ENCODE peak calls at places on chromosome 10, in five cellular contexts. A, F, P, B and W are unnamed samples.

GRCh38 chr10:34742456-34742855 is 72.6 kb downstream of the PARD3 start:
- DNase-seq in F (no peak), A (no peak), B (no peak), P (no peak), W (no peak)

GRCh38 chr10:119274519-119275045 is 67.2 kb downstream of the GRK5 start:
- DNase-seq in B (no peak), A (no peak), F (no peak), P (no peak), W (no peak)

GRCh38 chr10:124116771-124117510 is 23.5 kb upstream of the CHST15 start:
- DNase-seq in F (no peak), P (no peak), A (no peak), B (no peak), W (no peak)

GRCh38 chr10:12971001-12971788 is 30.3 kb downstream of the CCDC3 start:
- DNase-seq in P (no peak), A (peak), B (no peak), F (no peak), W (no peak)

GRCh38 chr10:2938869-2939268 is 128.5 kb upstream of the PFKP start:
- DNase-seq in B (no peak), P (no peak), A (peak), F (no peak), W (no peak)

GRCh38 chr10:128047337-128047736 is 78.9 kb downstream of the MKI67 start:
- DNase-seq in A (peak), F (peak), B (no peak), P (peak), W (peak)

GRCh38 chr10:77926566-77927342 is at the start of gene DLG5:
- DNase-seq in F (no peak), A (peak), B (no peak), P (peak), W (peak)

GRCh38 chr10:124627851-124628675 is 116.1 kb downstream of the FAM53B start:
- DNase-seq in P (no peak), B (no peak), A (no peak), F (no peak), W (no peak)

GRCh38 chr10:75936841-75937240 is 505.4 kb downstream of the LRMDA start:
- DNase-seq in B (no peak), F (no peak), A (no peak), P (no peak), W (no peak)

GRCh38 chr10:117552156-117552620 is 9.6 kb downstream of the EMX2 start:
- DNase-seq in F (no peak), P (peak), A (no peak), B (no peak), W (peak)

GRCh38 chr10:100930368-100930767 is 17.6 kb downstream of the SLF2 start:
- DNase-seq in A (no peak), B (no peak), F (no peak), P (no peak), W (no peak)
- TF ChIP-seq CTCF in A (no peak), B (peak), F (no peak), P (no peak), W (no peak)

DNA sequence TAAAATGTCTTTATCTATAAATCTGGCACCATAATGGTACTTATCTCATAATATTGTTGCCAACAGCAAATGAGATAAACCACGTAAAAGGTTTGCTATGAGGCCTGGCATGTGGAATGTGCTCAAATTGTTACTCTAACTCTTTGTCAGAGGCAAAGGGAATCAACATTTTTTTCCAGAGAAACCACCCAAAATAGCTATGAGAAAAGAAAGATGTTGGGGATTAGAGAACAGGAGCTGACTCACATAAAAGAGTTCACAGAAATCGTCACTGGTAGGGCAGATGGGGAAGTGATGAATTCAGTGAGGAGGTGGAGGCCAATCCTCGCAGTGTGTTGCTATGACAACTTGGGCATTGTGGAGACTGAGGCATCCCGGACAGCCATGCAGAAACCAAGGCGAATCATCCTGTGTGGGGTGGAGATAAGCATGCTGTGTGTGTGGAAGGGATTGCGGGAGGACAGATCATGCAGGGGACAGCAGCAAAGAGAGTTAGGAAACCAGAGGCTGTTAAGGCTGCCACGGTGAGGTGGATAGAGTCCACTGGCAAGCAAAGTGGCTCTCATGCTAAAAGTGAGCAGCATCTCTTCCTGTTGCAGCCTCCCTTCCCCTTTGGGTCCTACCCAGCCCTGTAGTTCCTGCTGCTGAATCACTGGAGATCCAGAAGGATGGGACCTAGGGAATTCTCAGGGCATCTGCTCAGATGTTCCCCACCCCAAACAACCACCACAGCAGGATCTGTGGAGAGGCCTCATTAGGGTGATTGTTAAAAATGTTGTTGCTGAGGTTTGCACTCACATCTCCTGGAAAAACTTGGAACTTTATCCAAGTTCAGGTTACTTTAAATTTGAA is 103.9 kb downstream of the CUBN start:
- DNase-seq in A (peak), P (no peak), B (peak), F (peak), W (no peak)
- TF ChIP-seq CTCF in A (no peak), P (no peak), B (no peak), F (no peak), W (no peak)

DNA sequence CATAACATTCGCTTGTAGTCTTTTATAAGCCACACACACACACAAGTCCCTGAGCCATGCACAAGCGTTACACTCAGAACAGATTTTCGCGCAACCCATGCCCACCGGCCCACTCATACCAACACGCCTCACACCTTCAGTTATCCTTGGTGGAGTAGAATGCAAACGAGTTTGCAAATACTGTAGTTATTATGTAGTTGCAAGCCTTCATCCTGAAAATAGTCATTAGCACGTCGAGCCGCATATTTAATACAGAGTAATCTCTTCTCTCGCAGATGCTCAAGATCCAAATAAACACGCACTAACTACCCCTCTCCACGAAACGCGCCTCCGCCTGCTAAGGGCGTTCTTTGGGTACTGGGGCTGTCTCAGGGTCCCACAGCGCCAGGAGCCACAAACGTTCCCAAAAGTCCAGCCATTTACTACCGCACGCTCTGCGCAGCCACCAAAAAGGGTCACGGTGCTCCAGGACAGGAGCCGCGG is 1.8 kb downstream of the NKX2-3 start:
- DNase-seq in F (no peak), A (no peak), P (no peak), B (no peak), W (no peak)
- TF ChIP-seq CTCF in F (no peak), A (no peak), P (no peak), B (no peak), W (no peak)

GRCh38 chr10:21517134-21517982 is 8.1 kb downstream of the SKIDA1 start:
- DNase-seq in P (no peak), A (peak), F (no peak), B (no peak), W (peak)
- TF ChIP-seq CTCF in P (no peak), A (no peak), F (no peak), B (no peak), W (no peak)

GRCh38 chr10:87860156-87860795 is 3.1 kb downstream of the KLLN start:
- DNase-seq in P (no peak), B (no peak), A (peak), F (no peak), W (no peak)

GRCh38 chr10:87861034-87861433 is 2.3 kb downstream of the KLLN start:
- DNase-seq in B (no peak), A (no peak), F (no peak), P (no peak), W (no peak)

GRCh38 chr10:87861953-87862643 is 1.2 kb downstream of the KLLN start:
- DNase-seq in P (peak), A (peak), B (peak), F (peak), W (peak)

GRCh38 chr10:87862644-87863101 is 660 bp downstream of the KLLN start:
- DNase-seq in B (no peak), A (no peak), P (no peak), F (no peak), W (no peak)

GRCh38 chr10:87861566-87861952 is 1.8 kb downstream of the KLLN start:
- DNase-seq in P (peak), F (peak), A (peak), B (no peak), W (peak)
- TF ChIP-seq CTCF in P (no peak), F (no peak), A (no peak), B (peak), W (no peak)

DNA sequence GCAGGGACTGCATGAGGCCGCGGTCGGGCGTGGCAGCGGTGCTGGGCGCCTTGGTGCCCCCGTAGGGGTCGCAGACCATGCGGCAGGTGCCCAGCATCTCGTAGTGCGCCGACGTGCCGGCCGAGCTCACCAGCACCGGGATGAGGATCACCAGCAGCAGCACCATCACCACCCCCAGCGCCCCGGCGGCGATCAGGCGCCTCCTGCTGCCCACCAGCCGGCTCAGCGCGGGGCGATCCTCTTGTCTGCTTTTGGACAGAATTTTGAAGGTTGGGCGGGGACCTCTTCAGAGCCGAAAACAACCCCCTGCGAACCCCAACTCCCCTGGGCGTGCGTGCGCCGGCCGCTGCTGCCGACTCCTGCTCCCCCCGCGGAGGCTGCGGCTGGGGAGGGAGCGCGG is 779 bp downstream of the C1QL3 start:
- DNase-seq in A (peak), B (no peak), P (peak), F (no peak), W (peak)
- TF ChIP-seq CTCF in A (peak), B (peak), P (peak), F (no peak), W (no peak)

GRCh38 chr10:129767751-129768150 is 196.3 kb downstream of the EBF3 start:
- DNase-seq in P (peak), A (no peak), B (no peak), F (no peak), W (no peak)

GRCh38 chr10:129766611-129767550 is 197.2 kb downstream of the EBF3 start:
- DNase-seq in F (no peak), A (no peak), B (no peak), P (peak), W (no peak)

GRCh38 chr10:129765664-129766550 is 198.2 kb downstream of the EBF3 start:
- DNase-seq in A (no peak), F (no peak), B (no peak), P (peak), W (no peak)

GRCh38 chr10:129764011-129764900 is 199.8 kb downstream of the EBF3 start:
- DNase-seq in P (peak), B (no peak), F (no peak), A (no peak), W (no peak)

GRCh38 chr10:129764901-129765663 is 199.0 kb downstream of the EBF3 start:
- DNase-seq in B (no peak), A (no peak), F (no peak), P (peak), W (no peak)
- TF ChIP-seq CTCF in B (no peak), A (no peak), F (no peak), P (no peak), W (no peak)